ENCODE peak calls at places on chromosomes 16 and 17, in nine cellular contexts. Q is EL; K is stimulated activated CD8-positive, alpha-beta memory T cell treated with anti-CD3 and anti-CD28 coated beads, Interleukin-4, amount 100 ng/mL, for 24 hours; F is nephron progenitor cell; J is Kasumi-1; O is activated T-helper 1 cell treated with Interleukin-2 at 50 U/mL for 16 hours; N is tibial artery; W is dermis blood vessel endothelial cell; I is left ventricle myocardium superior. G is an unnamed sample.

GRCh38 chr16:56327929-56328258 is 97.5 kb downstream of the AMFR start:
- DNase-seq in Q (no peak), K (no peak), F (no peak), J (no peak), O (no peak), N (no peak), W (no peak), I (no peak), G (no peak)

GRCh38 chr17:82949984-82950383 is 110.2 kb upstream of the ZNF750 start:
- DNase-seq in Q (no peak), K (no peak), F (no peak), J (no peak), O (no peak), N (peak; percentile 31), W (no peak), I (no peak), G (no peak)

GRCh38 chr16:79885320-79885719 is 284.8 kb upstream of the MAF start:
- DNase-seq in Q (no peak), K (no peak), F (no peak), J (no peak), O (no peak), N (no peak), W (no peak), I (no peak), G (no peak)

GRCh38 chr17:17129466-17129865 is 76.7 kb downstream of the PLD6 start:
- DNase-seq in Q (no peak), K (no peak), F (no peak), J (no peak), O (no peak), N (no peak), W (no peak), I (peak; percentile 9), G (no peak)

GRCh38 chr16:57617604-57618111 is 10.8 kb upstream of the ADGRG1 start:
- DNase-seq in Q (no peak), K (no peak), F (no peak), J (no peak), O (no peak), N (peak; percentile 55), W (no peak), I (no peak), G (no peak)

GRCh38 chr17:79528592-79529125 is 82.2 kb downstream of the RBFOX3 start:
- DNase-seq in Q (no peak), K (no peak), F (no peak), J (no peak), O (no peak), N (no peak), W (no peak), I (no peak), G (no peak)

GRCh38 chr16:65745-66144 is 6.7 kb downstream of the RHBDF1 start:
- DNase-seq in Q (peak; percentile 72), K (peak; percentile 78), F (peak; percentile 87), J (peak; percentile 45), O (peak; percentile 71), N (peak; percentile 90), W (peak; percentile 87), I (peak; percentile 92), G (no peak)

GRCh38 chr17:76353004-76353598 is 615 bp downstream of the PRPSAP1 start:
- DNase-seq in Q (peak; percentile 21), K (no peak), F (peak; percentile 50), J (no peak), O (peak; percentile 1), N (peak; percentile 66), W (peak; percentile 49), I (peak; percentile 58), G (no peak)

GRCh38 chr16:25707982-25708583 is 16.3 kb downstream of the HS3ST4 start:
- DNase-seq in Q (no peak), K (no peak), F (peak; percentile 28), J (peak; percentile 17), O (no peak), N (no peak), W (peak; percentile 12), I (no peak), G (no peak)

GRCh38 chr16:87580855-87581261 is 21.4 kb upstream of the JPH3 start:
- DNase-seq in Q (peak; percentile 92), K (no peak), F (no peak), J (no peak), O (no peak), N (no peak), W (no peak), I (no peak), G (peak; percentile 85)

GRCh38 chr16:48165961-48166578 is 10.3 kb upstream of the ABCC12 start:
- DNase-seq in Q (peak; percentile 61), K (no peak), F (no peak), J (no peak), O (no peak), N (no peak), W (peak; percentile 6), I (no peak), G (no peak)

GRCh38 chr17:47324224-47325020 is 667 bp downstream of the EFCAB13 start:
- DNase-seq in Q (peak; percentile 67), K (no peak), F (peak; percentile 24), J (peak; percentile 79), O (peak; percentile 15), N (peak; percentile 82), W (peak; percentile 87), I (peak; percentile 71), G (no peak)

GRCh38 chr16:70430667-70431536 is 8.0 kb downstream of the ST3GAL2 start:
- DNase-seq in Q (no peak), K (peak; percentile 33), F (peak; percentile 29), J (peak; percentile 93), O (peak; percentile 27), N (no peak), W (peak; percentile 78), I (no peak), G (no peak)

GRCh38 chr17:48036693-48037035 is 933 bp downstream of the COPZ2 start:
- DNase-seq in Q (no peak), K (no peak), F (no peak), J (no peak), O (no peak), N (no peak), W (no peak), I (no peak), G (no peak)

GRCh38 chr17:33475594-33475993 is 182.5 kb upstream of the ASIC2 start:
- DNase-seq in Q (no peak), K (no peak), F (no peak), J (no peak), O (no peak), N (no peak), W (no peak), I (no peak), G (no peak)

GRCh38 chr17:81153340-81153803 is 11.9 kb upstream of the PVALEF start:
- DNase-seq in Q (peak; percentile 44), K (no peak), F (no peak), J (peak; percentile 96), O (no peak), N (no peak), W (peak; percentile 78), I (peak; percentile 13), G (peak; percentile 62)

GRCh38 chr17:44333371-44333770 is 8.7 kb upstream of the SLC25A39 start:
- DNase-seq in Q (no peak), K (no peak), F (no peak), J (no peak), O (no peak), N (no peak), W (no peak), I (no peak), G (no peak)

GRCh38 chr17:8408371-8408770 is 10.7 kb upstream of the RNF222 start:
- DNase-seq in Q (no peak), K (no peak), F (no peak), J (no peak), O (no peak), N (peak; percentile 56), W (no peak), I (no peak), G (no peak)

GRCh38 chr17:69539781-69540319 is 125.4 kb downstream of the MAP2K6 start:
- DNase-seq in Q (peak; percentile 69), K (no peak), F (no peak), J (no peak), O (no peak), N (no peak), W (peak; percentile 91), I (no peak), G (peak; percentile 57)

GRCh38 chr17:58368860-58369213 is 16.8 kb upstream of the SUPT4H1 start:
- DNase-seq in Q (no peak), K (no peak), F (no peak), J (no peak), O (no peak), N (no peak), W (no peak), I (no peak), G (no peak)

GRCh38 chr17:80025140-80025539 is 10.5 kb downstream of the TBC1D16 start:
- DNase-seq in Q (no peak), K (no peak), F (peak; percentile 27), J (no peak), O (no peak), N (no peak), W (no peak), I (no peak), G (no peak)

GRCh38 chr16:49472598-49472997 is 99.0 kb downstream of the C16orf78 start:
- DNase-seq in Q (no peak), K (no peak), F (no peak), J (no peak), O (no peak), N (peak; percentile 58), W (no peak), I (no peak), G (no peak)

GRCh38 chr17:3951420-3951819 is 12.8 kb downstream of the ATP2A3 start:
- DNase-seq in Q (no peak), K (no peak), F (no peak), J (no peak), O (no peak), N (no peak), W (no peak), I (no peak), G (no peak)

GRCh38 chr16:22031483-22032083 is 23.7 kb downstream of the MOSMO start:
- DNase-seq in Q (no peak), K (no peak), F (no peak), J (no peak), O (no peak), N (no peak), W (no peak), I (no peak), G (no peak)

G was measured in skeletal muscle cell.